ENCODE peak calls at places on chromosomes 5 and 9, in eight cellular contexts. One of them, this sample, is unnamed.

GRCh38 chr9:115910899-115911298 is 242.7 kb upstream of the PAPPA start:
- DNase-seq in stimulated activated naive CD8-positive, alpha-beta T cell treated with anti-CD3 and anti-CD28 coated beads, Interleukin-15, Interleukin-2, amounts not matched to agents 100 U/mL and 50 U/mL, for 24 hours: no peak
- DNase-seq in stimulated activated naive CD4-positive, alpha-beta T cell: no peak
- DNase-seq in bronchial epithelial cell: no peak
- DNase-seq in NCI-H2107: no peak
- DNase-seq in stimulated activated CD8-positive, alpha-beta memory T cell treated with anti-CD3 and anti-CD28 coated beads, Interleukin-2, amount 100 ng/mL, for 48 hours: no peak
- DNase-seq in SW 1271: no peak
- DNase-seq in cardiac muscle cell: no peak
- DNase-seq in this sample: no peak

GRCh38 chr9:18122156-18122555 is 351.8 kb upstream of the ADAMTSL1 start:
- DNase-seq in stimulated activated naive CD4-positive, alpha-beta T cell: no peak
- DNase-seq in stimulated activated CD8-positive, alpha-beta memory T cell treated with anti-CD3 and anti-CD28 coated beads, Interleukin-2, amount 100 ng/mL, for 48 hours: no peak
- DNase-seq in stimulated activated naive CD8-positive, alpha-beta T cell treated with anti-CD3 and anti-CD28 coated beads, Interleukin-15, Interleukin-2, amounts not matched to agents 100 U/mL and 50 U/mL, for 24 hours: no peak
- DNase-seq in bronchial epithelial cell: no peak
- DNase-seq in NCI-H2107: no peak
- DNase-seq in SW 1271: no peak
- DNase-seq in cardiac muscle cell: no peak
- DNase-seq in this sample: no peak

GRCh38 chr5:179184521-179185050 is 124.4 kb downstream of the ZNF354C start:
- DNase-seq in bronchial epithelial cell: no peak
- DNase-seq in NCI-H2107: no peak
- DNase-seq in stimulated activated naive CD4-positive, alpha-beta T cell: no peak
- DNase-seq in cardiac muscle cell: no peak
- DNase-seq in stimulated activated CD8-positive, alpha-beta memory T cell treated with anti-CD3 and anti-CD28 coated beads, Interleukin-2, amount 100 ng/mL, for 48 hours: no peak
- DNase-seq in stimulated activated naive CD8-positive, alpha-beta T cell treated with anti-CD3 and anti-CD28 coated beads, Interleukin-15, Interleukin-2, amounts not matched to agents 100 U/mL and 50 U/mL, for 24 hours: no peak
- DNase-seq in SW 1271: no peak
- DNase-seq in this sample: no peak

GRCh38 chr5:94793113-94793815 is 174.8 kb downstream of the SLF1 start:
- DNase-seq in stimulated activated naive CD4-positive, alpha-beta T cell: peak
- DNase-seq in bronchial epithelial cell: peak
- DNase-seq in stimulated activated CD8-positive, alpha-beta memory T cell treated with anti-CD3 and anti-CD28 coated beads, Interleukin-2, amount 100 ng/mL, for 48 hours: no peak
- DNase-seq in stimulated activated naive CD8-positive, alpha-beta T cell treated with anti-CD3 and anti-CD28 coated beads, Interleukin-15, Interleukin-2, amounts not matched to agents 100 U/mL and 50 U/mL, for 24 hours: peak
- DNase-seq in NCI-H2107: no peak
- DNase-seq in cardiac muscle cell: no peak
- DNase-seq in SW 1271: no peak
- DNase-seq in this sample: no peak

GRCh38 chr9:1198085-1198484 is 147.9 kb downstream of the DMRT2 start:
- DNase-seq in SW 1271: no peak
- DNase-seq in stimulated activated naive CD4-positive, alpha-beta T cell: no peak
- DNase-seq in stimulated activated CD8-positive, alpha-beta memory T cell treated with anti-CD3 and anti-CD28 coated beads, Interleukin-2, amount 100 ng/mL, for 48 hours: no peak
- DNase-seq in cardiac muscle cell: no peak
- DNase-seq in bronchial epithelial cell: peak
- DNase-seq in stimulated activated naive CD8-positive, alpha-beta T cell treated with anti-CD3 and anti-CD28 coated beads, Interleukin-15, Interleukin-2, amounts not matched to agents 100 U/mL and 50 U/mL, for 24 hours: no peak
- DNase-seq in NCI-H2107: no peak
- DNase-seq in this sample: no peak

GRCh38 chr9:108552459-108553040 is 303.2 kb downstream of the ACTL7B start:
- DNase-seq in stimulated activated naive CD8-positive, alpha-beta T cell treated with anti-CD3 and anti-CD28 coated beads, Interleukin-15, Interleukin-2, amounts not matched to agents 100 U/mL and 50 U/mL, for 24 hours: no peak
- DNase-seq in stimulated activated CD8-positive, alpha-beta memory T cell treated with anti-CD3 and anti-CD28 coated beads, Interleukin-2, amount 100 ng/mL, for 48 hours: no peak
- DNase-seq in cardiac muscle cell: no peak
- DNase-seq in SW 1271: no peak
- DNase-seq in bronchial epithelial cell: peak
- DNase-seq in NCI-H2107: no peak
- DNase-seq in stimulated activated naive CD4-positive, alpha-beta T cell: no peak
- DNase-seq in this sample: peak

GRCh38 chr9:110745656-110746055 is 77.1 kb downstream of the MUSK start:
- DNase-seq in NCI-H2107: no peak
- DNase-seq in stimulated activated CD8-positive, alpha-beta memory T cell treated with anti-CD3 and anti-CD28 coated beads, Interleukin-2, amount 100 ng/mL, for 48 hours: no peak
- DNase-seq in bronchial epithelial cell: peak
- DNase-seq in cardiac muscle cell: no peak
- DNase-seq in stimulated activated naive CD8-positive, alpha-beta T cell treated with anti-CD3 and anti-CD28 coated beads, Interleukin-15, Interleukin-2, amounts not matched to agents 100 U/mL and 50 U/mL, for 24 hours: no peak
- DNase-seq in SW 1271: no peak
- DNase-seq in stimulated activated naive CD4-positive, alpha-beta T cell: no peak
- DNase-seq in this sample: no peak

GRCh38 chr9:111066427-111066826 is 28.2 kb upstream of the LPAR1 start:
- DNase-seq in stimulated activated naive CD8-positive, alpha-beta T cell treated with anti-CD3 and anti-CD28 coated beads, Interleukin-15, Interleukin-2, amounts not matched to agents 100 U/mL and 50 U/mL, for 24 hours: no peak
- DNase-seq in SW 1271: no peak
- DNase-seq in cardiac muscle cell: no peak
- DNase-seq in stimulated activated naive CD4-positive, alpha-beta T cell: no peak
- DNase-seq in NCI-H2107: no peak
- DNase-seq in stimulated activated CD8-positive, alpha-beta memory T cell treated with anti-CD3 and anti-CD28 coated beads, Interleukin-2, amount 100 ng/mL, for 48 hours: no peak
- DNase-seq in bronchial epithelial cell: no peak
- DNase-seq in this sample: no peak

GRCh38 chr5:44842491-44843282 is 33.9 kb downstream of the MRPS30 start:
- DNase-seq in stimulated activated CD8-positive, alpha-beta memory T cell treated with anti-CD3 and anti-CD28 coated beads, Interleukin-2, amount 100 ng/mL, for 48 hours: no peak
- DNase-seq in NCI-H2107: no peak
- DNase-seq in stimulated activated naive CD4-positive, alpha-beta T cell: no peak
- DNase-seq in cardiac muscle cell: no peak
- DNase-seq in bronchial epithelial cell: no peak
- DNase-seq in stimulated activated naive CD8-positive, alpha-beta T cell treated with anti-CD3 and anti-CD28 coated beads, Interleukin-15, Interleukin-2, amounts not matched to agents 100 U/mL and 50 U/mL, for 24 hours: no peak
- DNase-seq in SW 1271: no peak
- DNase-seq in this sample: no peak

GRCh38 chr5:139284295-139284694 is 9.2 kb upstream of the MATR3 start:
- DNase-seq in stimulated activated naive CD8-positive, alpha-beta T cell treated with anti-CD3 and anti-CD28 coated beads, Interleukin-15, Interleukin-2, amounts not matched to agents 100 U/mL and 50 U/mL, for 24 hours: no peak
- DNase-seq in SW 1271: no peak
- DNase-seq in bronchial epithelial cell: no peak
- DNase-seq in NCI-H2107: no peak
- DNase-seq in cardiac muscle cell: no peak
- DNase-seq in stimulated activated CD8-positive, alpha-beta memory T cell treated with anti-CD3 and anti-CD28 coated beads, Interleukin-2, amount 100 ng/mL, for 48 hours: no peak
- DNase-seq in stimulated activated naive CD4-positive, alpha-beta T cell: no peak
- DNase-seq in this sample: no peak

GRCh38 chr9:91059713-91060112 is 258.1 kb downstream of the SYK start:
- DNase-seq in stimulated activated naive CD4-positive, alpha-beta T cell: no peak
- DNase-seq in bronchial epithelial cell: peak
- DNase-seq in stimulated activated CD8-positive, alpha-beta memory T cell treated with anti-CD3 and anti-CD28 coated beads, Interleukin-2, amount 100 ng/mL, for 48 hours: no peak
- DNase-seq in SW 1271: no peak
- DNase-seq in stimulated activated naive CD8-positive, alpha-beta T cell treated with anti-CD3 and anti-CD28 coated beads, Interleukin-15, Interleukin-2, amounts not matched to agents 100 U/mL and 50 U/mL, for 24 hours: no peak
- DNase-seq in NCI-H2107: no peak
- DNase-seq in cardiac muscle cell: no peak
- DNase-seq in this sample: no peak

GRCh38 chr9:35029241-35029640 is 39.7 kb downstream of the DNAJB5 start:
- DNase-seq in SW 1271: no peak
- DNase-seq in stimulated activated naive CD4-positive, alpha-beta T cell: no peak
- DNase-seq in stimulated activated CD8-positive, alpha-beta memory T cell treated with anti-CD3 and anti-CD28 coated beads, Interleukin-2, amount 100 ng/mL, for 48 hours: no peak
- DNase-seq in bronchial epithelial cell: peak
- DNase-seq in cardiac muscle cell: no peak
- DNase-seq in NCI-H2107: no peak
- DNase-seq in stimulated activated naive CD8-positive, alpha-beta T cell treated with anti-CD3 and anti-CD28 coated beads, Interleukin-15, Interleukin-2, amounts not matched to agents 100 U/mL and 50 U/mL, for 24 hours: no peak
- DNase-seq in this sample: no peak

GRCh38 chr9:128882677-128883590 is 1.0 kb downstream of the LRRC8A start:
- DNase-seq in stimulated activated naive CD4-positive, alpha-beta T cell: no peak
- DNase-seq in NCI-H2107: no peak
- DNase-seq in SW 1271: no peak
- DNase-seq in stimulated activated CD8-positive, alpha-beta memory T cell treated with anti-CD3 and anti-CD28 coated beads, Interleukin-2, amount 100 ng/mL, for 48 hours: no peak
- DNase-seq in stimulated activated naive CD8-positive, alpha-beta T cell treated with anti-CD3 and anti-CD28 coated beads, Interleukin-15, Interleukin-2, amounts not matched to agents 100 U/mL and 50 U/mL, for 24 hours: peak
- DNase-seq in cardiac muscle cell: peak
- DNase-seq in bronchial epithelial cell: peak
- DNase-seq in this sample: no peak

GRCh38 chr9:36744678-36745077 is 172.0 kb downstream of the MELK start:
- DNase-seq in NCI-H2107: no peak
- DNase-seq in stimulated activated CD8-positive, alpha-beta memory T cell treated with anti-CD3 and anti-CD28 coated beads, Interleukin-2, amount 100 ng/mL, for 48 hours: no peak
- DNase-seq in stimulated activated naive CD8-positive, alpha-beta T cell treated with anti-CD3 and anti-CD28 coated beads, Interleukin-15, Interleukin-2, amounts not matched to agents 100 U/mL and 50 U/mL, for 24 hours: no peak
- DNase-seq in SW 1271: no peak
- DNase-seq in stimulated activated naive CD4-positive, alpha-beta T cell: no peak
- DNase-seq in bronchial epithelial cell: no peak
- DNase-seq in cardiac muscle cell: no peak
- DNase-seq in this sample: no peak

GRCh38 chr9:114516913-114517312 is 11.6 kb upstream of the WHRN start:
- DNase-seq in stimulated activated naive CD4-positive, alpha-beta T cell: no peak
- DNase-seq in stimulated activated naive CD8-positive, alpha-beta T cell treated with anti-CD3 and anti-CD28 coated beads, Interleukin-15, Interleukin-2, amounts not matched to agents 100 U/mL and 50 U/mL, for 24 hours: no peak
- DNase-seq in stimulated activated CD8-positive, alpha-beta memory T cell treated with anti-CD3 and anti-CD28 coated beads, Interleukin-2, amount 100 ng/mL, for 48 hours: no peak
- DNase-seq in bronchial epithelial cell: peak
- DNase-seq in NCI-H2107: no peak
- DNase-seq in SW 1271: no peak
- DNase-seq in cardiac muscle cell: no peak
- DNase-seq in this sample: no peak

GRCh38 chr5:54556136-54556535 is 38.6 kb downstream of the SNX18 start:
- DNase-seq in stimulated activated naive CD4-positive, alpha-beta T cell: no peak
- DNase-seq in stimulated activated naive CD8-positive, alpha-beta T cell treated with anti-CD3 and anti-CD28 coated beads, Interleukin-15, Interleukin-2, amounts not matched to agents 100 U/mL and 50 U/mL, for 24 hours: no peak
- DNase-seq in bronchial epithelial cell: no peak
- DNase-seq in stimulated activated CD8-positive, alpha-beta memory T cell treated with anti-CD3 and anti-CD28 coated beads, Interleukin-2, amount 100 ng/mL, for 48 hours: no peak
- DNase-seq in SW 1271: no peak
- DNase-seq in NCI-H2107: no peak
- DNase-seq in cardiac muscle cell: no peak
- DNase-seq in this sample: no peak

GRCh38 chr9:14645648-14646047 is 47.6 kb downstream of the ZDHHC21 start:
- DNase-seq in stimulated activated CD8-positive, alpha-beta memory T cell treated with anti-CD3 and anti-CD28 coated beads, Interleukin-2, amount 100 ng/mL, for 48 hours: no peak
- DNase-seq in bronchial epithelial cell: peak
- DNase-seq in stimulated activated naive CD4-positive, alpha-beta T cell: no peak
- DNase-seq in cardiac muscle cell: no peak
- DNase-seq in NCI-H2107: no peak
- DNase-seq in SW 1271: no peak
- DNase-seq in stimulated activated naive CD8-positive, alpha-beta T cell treated with anti-CD3 and anti-CD28 coated beads, Interleukin-15, Interleukin-2, amounts not matched to agents 100 U/mL and 50 U/mL, for 24 hours: no peak
- DNase-seq in this sample: no peak

GRCh38 chr5:134647750-134648424 is 698 bp upstream of the SEC24A start:
- DNase-seq in stimulated activated CD8-positive, alpha-beta memory T cell treated with anti-CD3 and anti-CD28 coated beads, Interleukin-2, amount 100 ng/mL, for 48 hours: peak
- DNase-seq in cardiac muscle cell: no peak
- DNase-seq in NCI-H2107: no peak
- DNase-seq in bronchial epithelial cell: peak
- DNase-seq in stimulated activated naive CD8-positive, alpha-beta T cell treated with anti-CD3 and anti-CD28 coated beads, Interleukin-15, Interleukin-2, amounts not matched to agents 100 U/mL and 50 U/mL, for 24 hours: peak
- DNase-seq in SW 1271: no peak
- DNase-seq in stimulated activated naive CD4-positive, alpha-beta T cell: peak
- DNase-seq in this sample: no peak

GRCh38 chr9:131095666-131096489 is 453 bp upstream of the AIF1L start:
- DNase-seq in stimulated activated CD8-positive, alpha-beta memory T cell treated with anti-CD3 and anti-CD28 coated beads, Interleukin-2, amount 100 ng/mL, for 48 hours: no peak
- DNase-seq in stimulated activated naive CD8-positive, alpha-beta T cell treated with anti-CD3 and anti-CD28 coated beads, Interleukin-15, Interleukin-2, amounts not matched to agents 100 U/mL and 50 U/mL, for 24 hours: peak
- DNase-seq in stimulated activated naive CD4-positive, alpha-beta T cell: no peak
- DNase-seq in NCI-H2107: no peak
- DNase-seq in bronchial epithelial cell: no peak
- DNase-seq in SW 1271: no peak
- DNase-seq in cardiac muscle cell: peak
- DNase-seq in this sample: no peak

This sample was measured in left colon.